ENCODE peak calls at places on chromosomes 6 and 20, in four cellular contexts. One of them, this sample, is unnamed.

GRCh38 chr20:50141811-50142561 is 11.5 kb downstream of the PEDS1 start:
- DNase-seq in breast epithelium: no peak
- DNase-seq in AG04449: no peak
- DNase-seq in H9: no peak
- DNase-seq in this sample: no peak

GRCh38 chr20:50438986-50439407 is 71.2 kb upstream of the PTPN1 start:
- DNase-seq in H9: no peak
- DNase-seq in AG04449: no peak
- DNase-seq in breast epithelium: peak; percentile 77
- DNase-seq in this sample: no peak

GRCh38 chr20:56993020-56993419 is 273.4 kb downstream of the BMP7 start:
- DNase-seq in H9: no peak
- DNase-seq in breast epithelium: no peak
- DNase-seq in AG04449: no peak
- DNase-seq in this sample: no peak

GRCh38 chr20:20216941-20217340 is 151.0 kb upstream of the INSM1 start:
- DNase-seq in AG04449: no peak
- DNase-seq in breast epithelium: no peak
- DNase-seq in H9: no peak
- DNase-seq in this sample: no peak

GRCh38 chr20:62010551-62011402 is 54.9 kb downstream of the TAF4 start:
- DNase-seq in breast epithelium: no peak
- DNase-seq in AG04449: no peak
- DNase-seq in H9: peak; percentile 61
- DNase-seq in this sample: peak; percentile 75

GRCh38 chr6:132341646-132342045 is 59.6 kb downstream of the MOXD1 start:
- DNase-seq in H9: no peak
- DNase-seq in breast epithelium: no peak
- DNase-seq in AG04449: peak; percentile 49
- DNase-seq in this sample: no peak

GRCh38 chr6:128327890-128328289 is 192.5 kb downstream of the PTPRK start:
- DNase-seq in breast epithelium: no peak
- DNase-seq in H9: peak; percentile 28
- DNase-seq in AG04449: no peak
- DNase-seq in this sample: no peak

GRCh38 chr6:99119109-99120031 is 171.6 kb upstream of the FBXL4 start:
- DNase-seq in AG04449: no peak
- DNase-seq in breast epithelium: no peak
- DNase-seq in H9: peak; percentile 32
- DNase-seq in this sample: no peak

GRCh38 chr6:30725713-30726505 is 5.8 kb downstream of the TUBB start:
- DNase-seq in breast epithelium: no peak
- DNase-seq in H9: peak; percentile 49
- DNase-seq in AG04449: no peak
- DNase-seq in this sample: no peak

GRCh38 chr20:47311967-47312681 is 44.4 kb downstream of the ZMYND8 start:
- DNase-seq in H9: no peak
- DNase-seq in breast epithelium: no peak
- DNase-seq in AG04449: no peak
- DNase-seq in this sample: no peak

GRCh38 chr6:136035378-136036070 is 184.0 kb downstream of the PDE7B start:
- DNase-seq in AG04449: no peak
- DNase-seq in H9: no peak
- DNase-seq in breast epithelium: no peak
- DNase-seq in this sample: no peak

GRCh38 chr6:157219201-157220200 is 103.8 kb downstream of the TMEM242 start:
- DNase-seq in H9: peak; percentile 69
- DNase-seq in AG04449: no peak
- DNase-seq in breast epithelium: no peak
- DNase-seq in this sample: no peak

GRCh38 chr6:135014353-135014832 is 40.2 kb downstream of the HBS1L start:
- DNase-seq in AG04449: no peak
- DNase-seq in H9: no peak
- DNase-seq in breast epithelium: no peak
- DNase-seq in this sample: no peak

GRCh38 chr6:90870561-90870960 is 283.7 kb upstream of the MAP3K7 start:
- DNase-seq in breast epithelium: no peak
- DNase-seq in AG04449: no peak
- DNase-seq in H9: no peak
- DNase-seq in this sample: no peak

GRCh38 chr20:10922941-10923340 is 249.1 kb upstream of the JAG1 start:
- DNase-seq in breast epithelium: no peak
- DNase-seq in AG04449: peak; percentile 84
- DNase-seq in H9: no peak
- DNase-seq in this sample: no peak

GRCh38 chr6:88089708-88090107 is 42.1 kb downstream of the SPACA1 start:
- DNase-seq in AG04449: no peak
- DNase-seq in breast epithelium: no peak
- DNase-seq in H9: no peak
- DNase-seq in this sample: no peak

GRCh38 chr20:48605364-48606116 is 222.3 kb downstream of the PREX1 start:
- DNase-seq in H9: no peak
- DNase-seq in AG04449: no peak
- DNase-seq in breast epithelium: no peak
- DNase-seq in this sample: peak; percentile 8

GRCh38 chr6:127110712-127111111 is 7.8 kb upstream of the RSPO3 start:
- DNase-seq in AG04449: no peak
- DNase-seq in H9: no peak
- DNase-seq in breast epithelium: no peak
- DNase-seq in this sample: no peak

GRCh38 chr20:34022154-34022842 is 28.6 kb downstream of the RALY start:
- DNase-seq in breast epithelium: no peak
- DNase-seq in H9: no peak
- DNase-seq in AG04449: no peak
- DNase-seq in this sample: no peak

GRCh38 chr6:154824076-154824475 is 90.9 kb downstream of the SCAF8 start:
- DNase-seq in breast epithelium: no peak
- DNase-seq in H9: no peak
- DNase-seq in AG04449: no peak
- DNase-seq in this sample: no peak

GRCh38 chr6:116015560-116015959 is 45.1 kb downstream of the FRK start:
- DNase-seq in breast epithelium: no peak
- DNase-seq in AG04449: no peak
- DNase-seq in H9: no peak
- DNase-seq in this sample: no peak

GRCh38 chr6:68919537-68919936 is 284.5 kb downstream of the ADGRB3 start:
- DNase-seq in AG04449: no peak
- DNase-seq in H9: no peak
- DNase-seq in breast epithelium: no peak
- DNase-seq in this sample: no peak

GRCh38 chr6:132076452-132076851 is 125.3 kb upstream of the CCN2 start:
- DNase-seq in breast epithelium: no peak
- DNase-seq in AG04449: no peak
- DNase-seq in H9: no peak
- DNase-seq in this sample: no peak

GRCh38 chr6:137056121-137056880 is 11.5 kb upstream of the IL20RA start:
- DNase-seq in H9: no peak
- DNase-seq in breast epithelium: no peak
- DNase-seq in AG04449: no peak
- DNase-seq in this sample: no peak

GRCh38 chr6:54695815-54696214 is 150.8 kb upstream of the FAM83B start:
- DNase-seq in AG04449: no peak
- DNase-seq in breast epithelium: no peak
- DNase-seq in H9: no peak
- DNase-seq in this sample: no peak

GRCh38 chr6:158231551-158232444 is 63.6 kb downstream of the GTF2H5 start:
- DNase-seq in H9: peak; percentile 69
- DNase-seq in breast epithelium: peak; percentile 41
- DNase-seq in AG04449: no peak
- DNase-seq in this sample: peak; percentile 86

GRCh38 chr20:50274570-50275430 is 84.2 kb downstream of the CEBPB start:
- DNase-seq in H9: no peak
- DNase-seq in breast epithelium: no peak
- DNase-seq in AG04449: no peak
- DNase-seq in this sample: no peak

GRCh38 chr6:41232667-41233066 is 4.5 kb downstream of the TREML4 start:
- DNase-seq in breast epithelium: no peak
- DNase-seq in H9: no peak
- DNase-seq in AG04449: no peak
- DNase-seq in this sample: no peak

GRCh38 chr6:161195418-161195817 is 78.4 kb downstream of the AGPAT4 start:
- DNase-seq in breast epithelium: no peak
- DNase-seq in AG04449: no peak
- DNase-seq in H9: no peak
- DNase-seq in this sample: no peak

GRCh38 chr6:89145962-89146747 is at the start of gene PM20D2:
- DNase-seq in AG04449: no peak
- DNase-seq in breast epithelium: no peak
- DNase-seq in H9: peak; percentile 72
- DNase-seq in this sample: peak; percentile 60

GRCh38 chr20:59737073-59737691 is 132.8 kb downstream of the PHACTR3 start:
- DNase-seq in H9: no peak
- DNase-seq in AG04449: no peak
- DNase-seq in breast epithelium: no peak
- DNase-seq in this sample: no peak

GRCh38 chr20:11057624-11058023 is 383.8 kb upstream of the JAG1 start:
- DNase-seq in breast epithelium: no peak
- DNase-seq in AG04449: no peak
- DNase-seq in H9: no peak
- DNase-seq in this sample: no peak

DNA sequence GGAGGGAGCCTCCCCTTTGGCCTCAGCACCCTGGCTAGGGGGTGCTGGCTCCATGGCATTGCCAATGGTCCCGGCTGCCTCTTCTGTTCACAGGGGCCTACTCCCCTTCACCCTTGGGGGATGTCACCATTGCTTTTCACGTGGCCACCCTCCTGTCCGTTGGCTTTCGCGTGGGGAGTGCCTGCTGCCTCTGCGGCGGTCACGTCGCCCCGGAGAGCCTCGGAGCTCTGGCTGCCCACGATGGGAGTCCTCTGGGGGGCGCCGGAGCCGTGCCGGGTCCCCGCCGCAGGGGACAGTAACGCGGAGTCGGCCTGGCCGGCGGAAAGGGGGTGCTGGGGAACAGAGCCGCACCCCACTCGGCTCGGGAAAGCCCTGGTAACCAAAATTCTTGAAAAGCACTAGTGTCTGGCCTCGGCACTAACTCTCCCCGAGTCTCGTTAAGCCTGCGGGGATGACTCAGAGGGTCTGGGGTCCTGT is 661 bp upstream of the HEBP2 start:
- DNase-seq in AG04449: no peak
- DNase-seq in H9: peak; percentile 51
- DNase-seq in breast epithelium: no peak
- DNase-seq in this sample: peak; percentile 62
- TF ChIP-seq CTCF in AG04449: peak; percentile 37
- TF ChIP-seq CTCF in H9: peak; percentile 18
- TF ChIP-seq CTCF in breast epithelium: no peak
- TF ChIP-seq CTCF in this sample: no peak

DNA sequence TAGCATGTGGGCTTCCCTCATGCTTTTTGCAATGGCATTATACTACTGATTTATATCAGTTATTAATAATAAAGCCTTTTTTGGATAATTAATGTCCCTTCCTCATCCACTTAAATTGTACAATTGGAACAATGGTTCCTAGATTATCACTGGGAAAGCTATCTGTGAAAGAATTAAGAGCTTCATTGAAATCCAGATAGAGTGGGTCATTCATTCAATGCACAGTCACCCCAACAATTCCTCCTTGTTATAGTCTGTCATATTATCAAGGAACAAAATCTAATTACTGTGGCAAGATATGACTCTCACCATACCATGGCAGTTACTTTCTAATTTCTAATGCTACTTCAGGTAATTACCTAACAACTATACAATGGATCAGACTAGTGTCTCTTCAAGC is 18.9 kb upstream of the FBXO9 start:
- DNase-seq in AG04449: no peak
- DNase-seq in breast epithelium: no peak
- DNase-seq in H9: no peak
- DNase-seq in this sample: no peak
- TF ChIP-seq CTCF in AG04449: no peak
- TF ChIP-seq CTCF in breast epithelium: no peak
- TF ChIP-seq CTCF in H9: no peak
- TF ChIP-seq CTCF in this sample: no peak

DNA sequence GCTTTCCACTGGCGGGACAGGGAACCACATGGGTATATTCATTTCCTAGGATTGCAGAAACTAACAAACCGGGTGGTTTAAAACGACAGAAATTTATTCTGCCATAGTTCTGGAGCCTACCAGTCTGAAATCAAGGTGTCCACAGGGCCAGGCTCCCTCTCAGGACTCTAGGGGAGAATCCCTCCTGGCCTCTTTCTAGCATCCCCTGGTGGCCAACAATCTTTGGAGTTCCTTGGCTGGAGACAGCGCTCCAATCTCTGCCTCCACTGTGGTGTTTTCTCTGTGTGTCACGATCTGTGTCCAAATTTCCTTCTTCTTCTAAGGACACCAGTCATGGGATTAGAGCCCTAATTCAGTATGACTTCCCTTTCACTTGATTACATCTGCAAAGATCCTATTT is 95.0 kb downstream of the SCML4 start:
- DNase-seq in H9: no peak
- DNase-seq in AG04449: no peak
- DNase-seq in breast epithelium: no peak
- DNase-seq in this sample: no peak
- TF ChIP-seq CTCF in H9: peak; percentile 58
- TF ChIP-seq CTCF in AG04449: no peak
- TF ChIP-seq CTCF in breast epithelium: no peak
- TF ChIP-seq CTCF in this sample: no peak

GRCh38 chr6:120077489-120077888 is 727.9 kb upstream of the MAN1A1 start:
- DNase-seq in breast epithelium: no peak
- DNase-seq in H9: peak; percentile 69
- DNase-seq in AG04449: no peak
- DNase-seq in this sample: no peak
- TF ChIP-seq CTCF in breast epithelium: no peak
- TF ChIP-seq CTCF in H9: peak; percentile 51
- TF ChIP-seq CTCF in AG04449: no peak
- TF ChIP-seq CTCF in this sample: no peak

DNA sequence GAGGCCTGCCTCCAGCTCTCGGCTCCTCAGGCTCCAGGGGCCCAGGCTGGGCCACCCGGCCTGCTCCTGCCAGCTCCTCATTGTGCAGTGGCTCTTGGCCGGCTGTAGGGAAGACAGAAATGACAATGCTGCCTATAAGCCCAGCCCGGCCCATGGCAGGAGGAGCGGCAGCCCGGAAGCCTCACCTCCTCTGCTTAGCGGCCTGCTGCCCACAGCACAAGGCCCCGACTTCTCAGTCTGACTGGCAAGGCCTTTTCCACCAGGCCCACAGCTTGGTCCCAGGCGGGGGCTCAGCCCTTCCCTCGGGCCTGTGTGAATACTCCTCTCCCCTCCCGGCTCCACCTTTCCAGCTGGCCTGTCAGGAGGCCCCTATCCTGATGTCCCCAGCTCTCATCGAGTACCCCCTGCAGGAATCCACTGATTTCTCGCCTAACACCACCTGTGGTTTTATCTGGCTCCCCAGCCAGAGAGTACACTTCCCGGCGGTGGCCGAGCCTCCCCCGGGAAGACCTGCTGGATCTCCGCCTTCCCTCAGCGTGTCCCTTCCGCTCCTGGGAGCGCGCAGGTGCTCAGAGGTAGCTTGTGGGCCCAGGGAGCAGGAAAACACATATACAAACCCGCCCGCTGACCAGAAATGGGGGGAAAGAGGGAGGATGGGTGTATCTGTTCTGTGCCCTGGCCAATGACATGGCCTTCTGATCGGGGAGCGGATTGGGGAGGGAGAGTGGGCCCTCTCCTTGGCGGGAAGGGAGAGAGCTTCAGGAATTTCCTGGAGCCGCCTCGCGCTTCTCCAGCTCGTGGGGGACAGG is 963 bp downstream of the DDRGK1 start:
- DNase-seq in H9: no peak
- DNase-seq in AG04449: no peak
- DNase-seq in breast epithelium: no peak
- DNase-seq in this sample: peak; percentile 28
- TF ChIP-seq CTCF in H9: no peak
- TF ChIP-seq CTCF in AG04449: no peak
- TF ChIP-seq CTCF in breast epithelium: no peak
- TF ChIP-seq CTCF in this sample: no peak